ENCODE peak calls at places on chromosomes 3 and 15, in seven cellular contexts. T is CD4-positive, CD25-positive, alpha-beta regulatory T cell; D is PC-3; B is Caco-2; A is IMR-90; H is left lung; K is mesenchymal stem cell. E is an unnamed sample.

GRCh38 chr3:60056394-60056793 is 1006.6 kb upstream of the CFAP20DC start:
- DNase-seq in B (no peak), H (no peak), A (no peak), D (no peak), T (no peak), K (no peak), E (no peak)

GRCh38 chr3:133097214-133097613 is 59.0 kb downstream of the TMEM108 start:
- DNase-seq in B (no peak), K (no peak), D (no peak), T (no peak), A (peak; percentile 57), H (no peak), E (peak; percentile 54)

GRCh38 chr3:101829066-101829830 is 20.1 kb upstream of the NFKBIZ start:
- DNase-seq in A (peak; percentile 85), K (peak; percentile 77), D (no peak), T (peak; percentile 21), H (peak; percentile 59), B (no peak), E (peak; percentile 68)

GRCh38 chr3:95394286-95394685 is 1331.4 kb downstream of the NSUN3 start:
- DNase-seq in A (no peak), T (no peak), D (no peak), K (no peak), H (no peak), B (no peak), E (no peak)

GRCh38 chr3:105967117-105967516 is 98.3 kb upstream of the CBLB start:
- DNase-seq in T (no peak), A (peak; percentile 42), H (no peak), D (peak; percentile 96), B (no peak), K (no peak), E (peak; percentile 61)

GRCh38 chr3:143775401-143775970 is 72.8 kb downstream of the SLC9A9 start:
- DNase-seq in K (peak; percentile 40), T (no peak), H (no peak), A (peak; percentile 13), B (no peak), D (peak; percentile 61), E (peak; percentile 17)

GRCh38 chr15:68537506-68537905 is 41.3 kb upstream of the CORO2B start:
- DNase-seq in D (no peak), B (no peak), T (no peak), H (no peak), A (peak; percentile 53), K (no peak), E (no peak)

GRCh38 chr3:141686477-141687280 is 51.4 kb upstream of the RNF7 start:
- DNase-seq in K (peak; percentile 61), B (no peak), H (no peak), D (peak; percentile 19), T (no peak), A (peak; percentile 72), E (peak; percentile 93)

GRCh38 chr3:193665370-193665989 is 72.5 kb downstream of the OPA1 start:
- DNase-seq in H (no peak), D (peak; percentile 63), A (peak; percentile 54), K (peak; percentile 49), B (no peak), T (no peak), E (no peak)

GRCh38 chr15:62887113-62887570 is 155.4 kb upstream of the TPM1 start:
- DNase-seq in T (no peak), B (no peak), D (no peak), A (peak; percentile 49), K (no peak), H (no peak), E (no peak)

GRCh38 chr3:57007513-57008415 is 52.7 kb upstream of the SPATA12 start:
- DNase-seq in D (peak; percentile 83), A (peak; percentile 85), B (no peak), H (peak; percentile 80), K (peak; percentile 89), T (no peak), E (peak; percentile 84)

GRCh38 chr3:47315069-47315647 is 32.4 kb downstream of the KLHL18 start:
- DNase-seq in B (no peak), K (peak; percentile 20), H (no peak), D (no peak), T (no peak), A (peak; percentile 7), E (no peak)

GRCh38 chr3:158830391-158830790 is 28.5 kb downstream of the MFSD1 start:
- DNase-seq in H (no peak), T (no peak), K (no peak), A (peak; percentile 48), B (no peak), D (peak; percentile 69), E (peak; percentile 52)

GRCh38 chr15:79168922-79169322 is 78.3 kb upstream of the RASGRF1 start:
- DNase-seq in K (peak; percentile 19), A (no peak), T (no peak), H (no peak), B (peak; percentile 63), D (peak; percentile 18), E (peak; percentile 10)

GRCh38 chr3:72821170-72821781 is 27.0 kb downstream of the SHQ1 start:
- DNase-seq in H (no peak), K (peak; percentile 70), D (peak; percentile 82), B (peak; percentile 38), T (no peak), A (peak; percentile 53), E (peak; percentile 20)

GRCh38 chr15:43256341-43256740 is 10.4 kb downstream of the TGM5 start:
- DNase-seq in H (no peak), T (no peak), K (no peak), A (no peak), B (no peak), D (no peak), E (no peak)

GRCh38 chr15:86735244-86736040 is 655.8 kb downstream of the AGBL1 start:
- DNase-seq in H (no peak), T (no peak), D (peak; percentile 64), K (no peak), B (no peak), A (no peak), E (no peak)

GRCh38 chr3:166934879-166935278 is 445.2 kb downstream of the ZBBX start:
- DNase-seq in A (no peak), D (no peak), H (no peak), K (no peak), T (no peak), B (no peak), E (no peak)

GRCh38 chr3:52272831-52273230 is 5.6 kb downstream of the WDR82 start:
- DNase-seq in B (no peak), D (no peak), T (no peak), K (no peak), H (peak; percentile 20), A (no peak), E (no peak)

GRCh38 chr3:110414851-110415250 is 656.8 kb upstream of the NECTIN3 start:
- DNase-seq in B (no peak), K (peak; percentile 75), T (no peak), D (peak; percentile 83), H (no peak), A (peak; percentile 88), E (no peak)

GRCh38 chr3:195543642-195544536 is 764 bp upstream of the PPP1R2 start:
- DNase-seq in D (no peak), A (no peak), T (no peak), K (no peak), B (no peak), H (peak; percentile 80), E (no peak)
- H3K4me3 ChIP-seq in D (peak overlapping the region; percentile 79), A (peak overlapping the region; percentile 82), T (peak overlapping the region; percentile 96), K (peak overlapping the region; percentile 61), B (peak overlapping the region; percentile 79), H (peak overlapping the region; percentile 92), E (peak overlapping the region; percentile 88)

GRCh38 chr15:90432253-90432652 is 44.2 kb downstream of the IQGAP1 start:
- DNase-seq in T (no peak), D (no peak), A (no peak), B (no peak), K (no peak), H (no peak), E (no peak)
- H3K36me3 ChIP-seq in T (peaks cover 79% of the 10 kb centered on the region), D (peaks cover 16% of the 10 kb centered on the region), A (peaks cover 8% of the 10 kb centered on the region), B (no peaks in the 10 kb centered on the region), K (peaks cover 89% of the 10 kb centered on the region), H (no peaks in the 10 kb centered on the region), E (peaks cover 34% of the 10 kb centered on the region)

GRCh38 chr15:39587291-39587909 is 6.5 kb downstream of the THBS1 start:
- DNase-seq in B (no peak), T (no peak), H (no peak), A (peak; percentile 47), K (peak; percentile 33), D (no peak), E (no peak)
- H3K4me3 ChIP-seq in B (no peak overlapping the region), T (no peak overlapping the region), H (no peak overlapping the region), A (no peak overlapping the region), K (no peak overlapping the region), D (no peak overlapping the region), E (no peak overlapping the region)

GRCh38 chr3:128648402-128648801 is 2.2 kb downstream of the RPN1 start:
- DNase-seq in B (no peak), D (no peak), T (no peak), K (no peak), A (no peak), H (no peak), E (no peak)

GRCh38 chr3:128649264-128649663 is 1.4 kb downstream of the RPN1 start:
- DNase-seq in H (no peak), T (no peak), K (no peak), A (no peak), D (peak; percentile 4), B (no peak), E (no peak)

GRCh38 chr3:128650096-128651050 is at the start of gene RPN1:
- DNase-seq in A (peak; percentile 94), T (peak; percentile 94), D (peak; percentile 86), K (peak; percentile 98), B (peak; percentile 96), H (peak; percentile 98), E (peak; percentile 97)

GRCh38 chr3:128647307-128647706 is 3.3 kb downstream of the RPN1 start:
- DNase-seq in K (no peak), D (no peak), B (no peak), A (no peak), T (no peak), H (no peak), E (no peak)
- H3K36me3 ChIP-seq in K (peaks cover 24% of the 10 kb centered on the region), D (peaks cover 11% of the 10 kb centered on the region), B (no peaks in the 10 kb centered on the region), A (peaks cover 19% of the 10 kb centered on the region), T (peaks cover 18% of the 10 kb centered on the region), H (peaks cover 6% of the 10 kb centered on the region), E (peaks cover 58% of the 10 kb centered on the region)

DNA sequence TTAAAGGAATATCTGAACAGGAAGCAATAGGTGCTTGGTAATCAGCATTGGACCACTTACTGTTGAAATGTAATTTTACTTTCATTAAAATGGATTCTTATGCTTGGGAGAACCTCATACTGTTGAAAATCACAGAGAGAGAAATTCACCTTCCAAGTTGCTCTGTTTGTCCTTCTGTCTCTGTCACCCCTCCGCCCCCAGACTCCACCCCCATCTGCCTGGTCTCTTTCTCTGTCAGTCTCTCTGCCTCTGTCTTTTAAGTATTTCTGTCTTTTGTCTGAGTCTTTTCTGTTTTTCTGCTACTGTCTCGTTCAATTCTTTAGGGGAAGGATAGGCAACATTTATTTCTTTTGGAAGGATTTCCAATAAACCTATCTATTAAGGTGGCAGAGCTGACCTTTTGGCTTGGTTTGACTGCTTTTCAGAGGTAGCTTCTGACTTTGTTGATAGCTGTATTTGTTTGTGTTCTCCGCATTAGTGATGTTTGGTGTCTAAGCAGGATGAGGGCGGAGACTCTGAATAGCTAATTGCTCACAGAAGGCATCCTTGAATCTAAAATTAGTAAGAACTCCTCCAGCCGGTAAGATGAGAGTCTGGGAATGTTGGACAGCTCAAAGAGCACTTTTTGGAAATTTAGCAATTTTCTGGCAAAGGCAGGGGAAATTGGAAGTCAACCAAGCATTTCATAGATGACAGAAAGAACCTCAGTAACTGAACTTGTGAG is 174.2 kb downstream of the KLHL25 start:
- DNase-seq in B (no peak), H (no peak), K (peak; percentile 79), T (no peak), A (peak; percentile 73), D (no peak), E (no peak)
- H3K4me3 ChIP-seq in B (no peak overlapping the region), H (peak overlapping the region; percentile 30), K (no peak overlapping the region), T (peak overlapping the region; percentile 62), A (peak overlapping the region; percentile 61), D (no peak overlapping the region), E (no peak overlapping the region)

GRCh38 chr15:49101536-49101935 is 53.9 kb downstream of the COPS2 start:
- DNase-seq in B (no peak), D (no peak), T (no peak), K (peak; percentile 56), H (no peak), A (peak; percentile 76), E (no peak)
- H3K36me3 ChIP-seq in B (no peaks in the 10 kb centered on the region), D (peaks cover 14% of the 10 kb centered on the region), T (peaks cover 5% of the 10 kb centered on the region), K (peaks cover 49% of the 10 kb centered on the region), H (no peaks in the 10 kb centered on the region), A (peaks cover 10% of the 10 kb centered on the region), E (peaks cover 22% of the 10 kb centered on the region)